ENCODE peak calls at places on chromosomes 7 and 10, in nine cellular contexts. V is CD8-positive, alpha-beta T cell; B is CD4-positive, CD25-positive, alpha-beta regulatory T cell; G is esophagus squamous epithelium; X is Karpas-422; Z is cardiac muscle cell; K is colonic mucosa; W is AG10803; J is stomach. D is an unnamed sample.

GRCh38 chr10:50740351-50740688 is 584 bp downstream of the ASAH2B start:
- DNase-seq in V (peak; percentile 19), B (peak; percentile 55), G (no peak), X (peak; percentile 52), Z (peak; percentile 41), K (no peak), W (peak; percentile 70), J (no peak), D (peak; percentile 69)

GRCh38 chr7:140049339-140050024 is 13.3 kb downstream of the PARP12 start:
- DNase-seq in V (no peak), B (no peak), G (no peak), X (no peak), Z (no peak), K (peak; percentile 75), W (no peak), J (no peak), D (peak; percentile 57)

GRCh38 chr10:66307826-66308225 is 618.0 kb upstream of the LRRTM3 start:
- DNase-seq in V (no peak), B (no peak), G (no peak), X (peak; percentile 50), Z (no peak), K (no peak), W (no peak), J (no peak), D (no peak)

GRCh38 chr10:32793033-32793432 is 165.0 kb downstream of the ITGB1 start:
- DNase-seq in V (no peak), B (no peak), G (no peak), X (no peak), Z (no peak), K (no peak), W (no peak), J (no peak), D (no peak)

GRCh38 chr10:122497241-122497640 is 35.9 kb downstream of the HTRA1 start:
- DNase-seq in V (no peak), B (no peak), G (no peak), X (no peak), Z (no peak), K (no peak), W (no peak), J (no peak), D (no peak)

GRCh38 chr7:158270106-158270775 is 317.4 kb downstream of the PTPRN2 start:
- DNase-seq in V (no peak), B (no peak), G (no peak), X (no peak), Z (no peak), K (no peak), W (no peak), J (no peak), D (no peak)

GRCh38 chr7:88146611-88147010 is 73.2 kb downstream of the SRI start:
- DNase-seq in V (no peak), B (no peak), G (no peak), X (no peak), Z (no peak), K (no peak), W (no peak), J (no peak), D (no peak)

GRCh38 chr10:25875555-25876165 is 58.4 kb upstream of the MYO3A start:
- DNase-seq in V (peak; percentile 65), B (peak; percentile 66), G (no peak), X (peak; percentile 90), Z (peak; percentile 88), K (peak; percentile 80), W (peak; percentile 64), J (peak; percentile 82), D (peak; percentile 70)

GRCh38 chr10:5512881-5513698 is 11.7 kb upstream of the CALML3 start:
- DNase-seq in V (no peak), B (no peak), G (no peak), X (no peak), Z (no peak), K (no peak), W (peak; percentile 15), J (no peak), D (no peak)

GRCh38 chr10:84401838-84402611 is 73.6 kb downstream of the CCSER2 start:
- DNase-seq in V (no peak), B (no peak), G (no peak), X (no peak), Z (no peak), K (no peak), W (no peak), J (no peak), D (no peak)

GRCh38 chr10:95653895-95654294 is 2.6 kb downstream of the ALDH18A1 start:
- DNase-seq in V (no peak), B (no peak), G (no peak), X (no peak), Z (no peak), K (no peak), W (no peak), J (no peak), D (no peak)

GRCh38 chr10:69097729-69098128 is 9.8 kb downstream of the SRGN start:
- DNase-seq in V (no peak), B (no peak), G (no peak), X (no peak), Z (no peak), K (no peak), W (no peak), J (no peak), D (peak; percentile 49)

GRCh38 chr10:69103784-69104183 is 15.9 kb downstream of the SRGN start:
- DNase-seq in V (no peak), B (no peak), G (no peak), X (no peak), Z (no peak), K (no peak), W (no peak), J (no peak), D (no peak)

GRCh38 chr10:69101451-69102095 is 13.7 kb downstream of the SRGN start:
- DNase-seq in V (peak; percentile 40), B (peak; percentile 36), G (no peak), X (no peak), Z (no peak), K (no peak), W (no peak), J (no peak), D (peak; percentile 55)

GRCh38 chr10:69102429-69102828 is 14.5 kb downstream of the SRGN start:
- DNase-seq in V (no peak), B (no peak), G (no peak), X (no peak), Z (no peak), K (no peak), W (no peak), J (no peak), D (no peak)

DNA sequence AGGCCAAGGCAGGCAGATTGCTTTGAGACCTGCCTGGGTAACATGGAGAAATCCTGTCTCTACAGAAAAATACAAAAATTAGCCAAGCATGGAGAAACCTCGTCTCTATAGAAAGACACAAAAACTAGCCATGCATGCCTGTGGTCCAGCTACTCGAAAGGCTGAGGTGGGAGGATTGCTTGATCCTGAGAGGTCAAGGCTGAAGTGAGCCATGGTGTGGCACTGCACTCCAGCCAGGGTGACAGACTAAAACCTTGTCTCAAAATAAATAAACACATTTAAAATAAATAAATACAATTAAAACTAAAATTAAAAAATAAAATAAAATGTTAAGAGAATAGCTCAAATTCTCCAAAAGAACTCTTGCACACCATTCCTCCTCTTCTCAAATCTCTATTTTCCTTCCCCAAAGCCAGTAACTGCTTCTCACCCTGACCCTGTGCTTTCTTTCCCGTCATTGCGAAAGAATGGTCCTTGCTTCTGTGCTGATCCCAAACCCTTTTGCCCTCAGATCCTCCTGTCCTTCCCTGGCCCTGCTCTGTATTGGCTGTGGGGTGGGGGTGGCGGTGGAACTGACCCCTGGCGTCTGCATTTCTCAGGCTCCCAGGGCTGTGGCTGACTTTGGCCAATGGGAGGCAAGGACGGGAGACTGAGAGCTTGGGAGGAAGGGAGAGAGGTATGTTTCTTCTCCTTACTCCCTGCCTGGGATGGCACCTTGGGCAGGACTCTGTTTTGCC is 12.4 kb downstream of the SRGN start:
- DNase-seq in V (no peak), B (no peak), G (no peak), X (no peak), Z (no peak), K (no peak), W (no peak), J (no peak), D (no peak)
- H3K4me3 ChIP-seq in V (no peak overlapping the region), B (no peak overlapping the region), G (no peak overlapping the region), X (no peak overlapping the region), Z (no peak overlapping the region), K (no peak overlapping the region), W (no peak overlapping the region), J (no peak overlapping the region), D (no peak overlapping the region)

GRCh38 chr7:100668069-100668449 is 5.5 kb upstream of the GNB2 start:
- DNase-seq in V (no peak), B (no peak), G (no peak), X (no peak), Z (no peak), K (no peak), W (no peak), J (no peak), D (no peak)
- H3K4me3 ChIP-seq in V (no peak overlapping the region), B (no peak overlapping the region), G (no peak overlapping the region), X (no peak overlapping the region), Z (no peak overlapping the region), K (no peak overlapping the region), W (no peak overlapping the region), J (no peak overlapping the region), D (no peak overlapping the region)

DNA sequence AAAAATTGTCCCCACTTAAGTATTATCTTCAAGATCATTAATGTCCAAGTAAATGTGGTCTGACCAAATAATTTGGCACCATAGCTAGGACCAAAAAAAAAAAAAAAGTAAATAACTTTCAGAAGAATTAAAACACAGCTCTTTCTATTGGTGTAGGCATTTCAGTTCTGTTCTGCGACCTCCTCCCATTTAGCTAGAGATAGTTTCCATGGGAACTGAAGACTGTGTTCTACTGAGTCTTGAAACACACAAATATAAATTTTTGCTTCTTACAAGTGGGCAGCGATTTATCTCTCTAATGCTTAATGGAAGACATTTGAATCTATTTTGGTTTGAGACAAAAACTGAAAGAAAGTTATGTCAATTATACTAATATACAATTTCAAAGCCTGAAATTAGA is 123.1 kb upstream of the SGCE start:
- DNase-seq in V (no peak), B (no peak), G (no peak), X (no peak), Z (no peak), K (no peak), W (no peak), J (no peak), D (no peak)
- H3K4me3 ChIP-seq in V (no peak overlapping the region), B (no peak overlapping the region), G (no peak overlapping the region), X (no peak overlapping the region), Z (no peak overlapping the region), K (no peak overlapping the region), W (no peak overlapping the region), J (no peak overlapping the region), D (no peak overlapping the region)

GRCh38 chr10:29353291-29353690 is 64.4 kb downstream of the LYZL1 start:
- DNase-seq in V (no peak), B (no peak), G (no peak), X (no peak), Z (no peak), K (no peak), W (no peak), J (no peak), D (peak; percentile 25)

GRCh38 chr10:29353887-29354561 is 65.2 kb downstream of the LYZL1 start:
- DNase-seq in V (no peak), B (no peak), G (no peak), X (no peak), Z (no peak), K (no peak), W (no peak), J (no peak), D (no peak)

GRCh38 chr10:29355436-29355991 is 66.6 kb downstream of the LYZL1 start:
- DNase-seq in V (no peak), B (no peak), G (no peak), X (no peak), Z (no peak), K (no peak), W (no peak), J (no peak), D (no peak)

GRCh38 chr10:29357962-29358635 is 69.2 kb downstream of the LYZL1 start:
- DNase-seq in V (no peak), B (no peak), G (no peak), X (no peak), Z (peak; percentile 51), K (no peak), W (no peak), J (peak; percentile 45), D (no peak)

GRCh38 chr10:29356931-29357330 is 68.1 kb downstream of the LYZL1 start:
- DNase-seq in V (no peak), B (no peak), G (no peak), X (no peak), Z (no peak), K (no peak), W (no peak), J (no peak), D (no peak)
- H3K4me3 ChIP-seq in V (no peak overlapping the region), B (no peak overlapping the region), G (no peak overlapping the region), X (no peak overlapping the region), Z (no peak overlapping the region), K (no peak overlapping the region), W (no peak overlapping the region), J (no peak overlapping the region), D (no peak overlapping the region)